ENCODE peak calls at places on chromosomes 16 and 17, in seven cellular contexts. One of them, this sample, is unnamed.
A peak's percentile ranks its signal among the peaks of the same experiment; 100 is the strongest.

GRCh38 chr17:39638317-39638716 is 1.4 kb downstream of the STARD3 start:
- DNase-seq in heart left ventricle: no peak
- DNase-seq in H7: no peak
- DNase-seq in astrocyte of the spinal cord: no peak
- DNase-seq in Jurkat, Clone E6-1: no peak
- DNase-seq in uterus: no peak
- DNase-seq in fibroblast of the aortic adventitia: no peak
- DNase-seq in this sample: no peak

GRCh38 chr16:86630471-86630870 is 52.1 kb downstream of the FOXL1 start:
- DNase-seq in H7: no peak
- DNase-seq in fibroblast of the aortic adventitia: no peak
- DNase-seq in astrocyte of the spinal cord: no peak
- DNase-seq in heart left ventricle: no peak
- DNase-seq in uterus: no peak
- DNase-seq in Jurkat, Clone E6-1: no peak
- DNase-seq in this sample: no peak

GRCh38 chr17:80259642-80260535 is 763 bp upstream of the RNF213 start:
- DNase-seq in fibroblast of the aortic adventitia: peak; percentile 65
- DNase-seq in uterus: peak; percentile 76
- DNase-seq in Jurkat, Clone E6-1: peak; percentile 31
- DNase-seq in heart left ventricle: peak; percentile 82
- DNase-seq in H7: peak; percentile 98
- DNase-seq in astrocyte of the spinal cord: peak; percentile 74
- DNase-seq in this sample: peak; percentile 90

GRCh38 chr16:84643180-84643583 is 5.1 kb upstream of the KLHL36 start:
- DNase-seq in fibroblast of the aortic adventitia: peak; percentile 97
- DNase-seq in H7: no peak
- DNase-seq in astrocyte of the spinal cord: peak; percentile 84
- DNase-seq in heart left ventricle: peak; percentile 66
- DNase-seq in Jurkat, Clone E6-1: no peak
- DNase-seq in uterus: peak; percentile 91
- DNase-seq in this sample: peak; percentile 87

GRCh38 chr16:30353438-30354129 is 1.5 kb downstream of the CD2BP2 start:
- DNase-seq in uterus: no peak
- DNase-seq in astrocyte of the spinal cord: no peak
- DNase-seq in H7: no peak
- DNase-seq in Jurkat, Clone E6-1: no peak
- DNase-seq in fibroblast of the aortic adventitia: no peak
- DNase-seq in heart left ventricle: no peak
- DNase-seq in this sample: no peak

GRCh38 chr16:4200000-4200780 is 41.7 kb downstream of the SRL start:
- DNase-seq in Jurkat, Clone E6-1: peak; percentile 17
- DNase-seq in heart left ventricle: peak; percentile 57
- DNase-seq in astrocyte of the spinal cord: peak; percentile 50
- DNase-seq in fibroblast of the aortic adventitia: peak; percentile 65
- DNase-seq in uterus: peak; percentile 76
- DNase-seq in H7: peak; percentile 72
- DNase-seq in this sample: peak; percentile 55

GRCh38 chr17:35895602-35896001 is 15.4 kb upstream of the CCL5 start:
- DNase-seq in fibroblast of the aortic adventitia: peak; percentile 78
- DNase-seq in astrocyte of the spinal cord: no peak
- DNase-seq in Jurkat, Clone E6-1: no peak
- DNase-seq in heart left ventricle: no peak
- DNase-seq in H7: no peak
- DNase-seq in uterus: no peak
- DNase-seq in this sample: no peak

GRCh38 chr17:4679652-4680051 is 24.3 kb downstream of the PELP1 start:
- DNase-seq in H7: no peak
- DNase-seq in fibroblast of the aortic adventitia: peak; percentile 50
- DNase-seq in uterus: no peak
- DNase-seq in heart left ventricle: no peak
- DNase-seq in astrocyte of the spinal cord: peak; percentile 59
- DNase-seq in Jurkat, Clone E6-1: no peak
- DNase-seq in this sample: no peak

GRCh38 chr17:80025796-80026195 is 9.9 kb downstream of the TBC1D16 start:
- DNase-seq in H7: no peak
- DNase-seq in astrocyte of the spinal cord: no peak
- DNase-seq in heart left ventricle: no peak
- DNase-seq in uterus: no peak
- DNase-seq in Jurkat, Clone E6-1: no peak
- DNase-seq in fibroblast of the aortic adventitia: no peak
- DNase-seq in this sample: no peak

GRCh38 chr16:10168258-10168657 is 14.0 kb downstream of the GRIN2A start:
- DNase-seq in Jurkat, Clone E6-1: no peak
- DNase-seq in H7: no peak
- DNase-seq in astrocyte of the spinal cord: peak; percentile 80
- DNase-seq in heart left ventricle: no peak
- DNase-seq in fibroblast of the aortic adventitia: peak; percentile 88
- DNase-seq in uterus: no peak
- DNase-seq in this sample: no peak

GRCh38 chr17:59349178-59349577 is 17.7 kb downstream of the YPEL2 start:
- DNase-seq in heart left ventricle: no peak
- DNase-seq in fibroblast of the aortic adventitia: no peak
- DNase-seq in astrocyte of the spinal cord: no peak
- DNase-seq in uterus: no peak
- DNase-seq in H7: no peak
- DNase-seq in Jurkat, Clone E6-1: no peak
- DNase-seq in this sample: no peak

GRCh38 chr17:19327039-19327776 is 35.3 kb downstream of the B9D1 start:
- DNase-seq in astrocyte of the spinal cord: peak; percentile 88
- DNase-seq in fibroblast of the aortic adventitia: peak; percentile 86
- DNase-seq in Jurkat, Clone E6-1: no peak
- DNase-seq in uterus: peak; percentile 11
- DNase-seq in heart left ventricle: no peak
- DNase-seq in H7: no peak
- DNase-seq in this sample: no peak

GRCh38 chr17:64630309-64631223 is 31.5 kb downstream of the SMURF2 start:
- DNase-seq in heart left ventricle: no peak
- DNase-seq in fibroblast of the aortic adventitia: no peak
- DNase-seq in Jurkat, Clone E6-1: no peak
- DNase-seq in astrocyte of the spinal cord: no peak
- DNase-seq in uterus: no peak
- DNase-seq in H7: no peak
- DNase-seq in this sample: no peak

GRCh38 chr16:9567674-9568073 is 476.2 kb downstream of the HAPSTR1 start:
- DNase-seq in H7: no peak
- DNase-seq in uterus: no peak
- DNase-seq in Jurkat, Clone E6-1: no peak
- DNase-seq in fibroblast of the aortic adventitia: no peak
- DNase-seq in heart left ventricle: no peak
- DNase-seq in astrocyte of the spinal cord: no peak
- DNase-seq in this sample: no peak

GRCh38 chr17:13016881-13017622 is 775 bp downstream of the ELAC2 start:
- DNase-seq in astrocyte of the spinal cord: no peak
- DNase-seq in H7: no peak
- DNase-seq in heart left ventricle: no peak
- DNase-seq in fibroblast of the aortic adventitia: no peak
- DNase-seq in Jurkat, Clone E6-1: no peak
- DNase-seq in uterus: no peak
- DNase-seq in this sample: no peak

GRCh38 chr17:68759343-68760140 is 158.4 kb upstream of the FAM20A start:
- DNase-seq in H7: peak; percentile 80
- DNase-seq in uterus: peak; percentile 92
- DNase-seq in Jurkat, Clone E6-1: peak; percentile 67
- DNase-seq in astrocyte of the spinal cord: peak; percentile 93
- DNase-seq in fibroblast of the aortic adventitia: peak; percentile 97
- DNase-seq in heart left ventricle: peak; percentile 86
- DNase-seq in this sample: peak; percentile 97

GRCh38 chr17:63772801-63773271 is 561 bp downstream of the CCDC47 start:
- DNase-seq in fibroblast of the aortic adventitia: peak; percentile 28
- DNase-seq in uterus: no peak
- DNase-seq in heart left ventricle: no peak
- DNase-seq in astrocyte of the spinal cord: peak; percentile 31
- DNase-seq in H7: no peak
- DNase-seq in Jurkat, Clone E6-1: no peak
- DNase-seq in this sample: no peak

GRCh38 chr17:82239926-82240505 is 11.2 kb downstream of the SLC16A3 start:
- DNase-seq in astrocyte of the spinal cord: no peak
- DNase-seq in Jurkat, Clone E6-1: no peak
- DNase-seq in H7: no peak
- DNase-seq in heart left ventricle: no peak
- DNase-seq in uterus: no peak
- DNase-seq in fibroblast of the aortic adventitia: no peak
- DNase-seq in this sample: no peak

GRCh38 chr16:69382421-69382820 is 3.4 kb downstream of the TERF2 start:
- DNase-seq in fibroblast of the aortic adventitia: no peak
- DNase-seq in H7: no peak
- DNase-seq in uterus: no peak
- DNase-seq in astrocyte of the spinal cord: no peak
- DNase-seq in Jurkat, Clone E6-1: no peak
- DNase-seq in heart left ventricle: no peak
- DNase-seq in this sample: no peak

GRCh38 chr16:12532871-12533610 is 270.6 kb downstream of the CPPED1 start:
- DNase-seq in fibroblast of the aortic adventitia: no peak
- DNase-seq in astrocyte of the spinal cord: no peak
- DNase-seq in H7: no peak
- DNase-seq in uterus: no peak
- DNase-seq in heart left ventricle: no peak
- DNase-seq in Jurkat, Clone E6-1: peak; percentile 83
- DNase-seq in this sample: no peak

GRCh38 chr17:62898239-62898864 is 67.7 kb upstream of the TANC2 start:
- DNase-seq in Jurkat, Clone E6-1: no peak
- DNase-seq in astrocyte of the spinal cord: no peak
- DNase-seq in H7: no peak
- DNase-seq in heart left ventricle: peak; percentile 28
- DNase-seq in uterus: no peak
- DNase-seq in fibroblast of the aortic adventitia: peak; percentile 63
- DNase-seq in this sample: no peak

GRCh38 chr17:7880076-7880868 is 8.3 kb upstream of the CHD3 start:
- DNase-seq in astrocyte of the spinal cord: no peak
- DNase-seq in heart left ventricle: no peak
- DNase-seq in fibroblast of the aortic adventitia: no peak
- DNase-seq in uterus: no peak
- DNase-seq in H7: no peak
- DNase-seq in Jurkat, Clone E6-1: no peak
- DNase-seq in this sample: no peak

GRCh38 chr17:67160791-67161190 is 84.2 kb downstream of the HELZ start:
- DNase-seq in uterus: no peak
- DNase-seq in H7: no peak
- DNase-seq in heart left ventricle: no peak
- DNase-seq in astrocyte of the spinal cord: no peak
- DNase-seq in Jurkat, Clone E6-1: no peak
- DNase-seq in fibroblast of the aortic adventitia: no peak
- DNase-seq in this sample: no peak

GRCh38 chr17:40605301-40605700 is 40.0 kb upstream of the CCR7 start:
- DNase-seq in fibroblast of the aortic adventitia: no peak
- DNase-seq in Jurkat, Clone E6-1: no peak
- DNase-seq in H7: no peak
- DNase-seq in heart left ventricle: no peak
- DNase-seq in astrocyte of the spinal cord: no peak
- DNase-seq in uterus: no peak
- DNase-seq in this sample: no peak

GRCh38 chr17:70307430-70307829 is 138.1 kb downstream of the KCNJ2 start:
- DNase-seq in Jurkat, Clone E6-1: no peak
- DNase-seq in astrocyte of the spinal cord: peak; percentile 82
- DNase-seq in H7: no peak
- DNase-seq in fibroblast of the aortic adventitia: no peak
- DNase-seq in heart left ventricle: peak; percentile 16
- DNase-seq in uterus: no peak
- DNase-seq in this sample: no peak

GRCh38 chr17:70313031-70313430 is 143.7 kb downstream of the KCNJ2 start:
- DNase-seq in H7: no peak
- DNase-seq in astrocyte of the spinal cord: peak; percentile 34
- DNase-seq in heart left ventricle: no peak
- DNase-seq in fibroblast of the aortic adventitia: no peak
- DNase-seq in uterus: no peak
- DNase-seq in Jurkat, Clone E6-1: no peak
- DNase-seq in this sample: no peak

GRCh38 chr17:70313450-70313849 is 144.1 kb downstream of the KCNJ2 start:
- DNase-seq in uterus: no peak
- DNase-seq in H7: no peak
- DNase-seq in astrocyte of the spinal cord: peak; percentile 69
- DNase-seq in Jurkat, Clone E6-1: no peak
- DNase-seq in heart left ventricle: no peak
- DNase-seq in fibroblast of the aortic adventitia: no peak
- DNase-seq in this sample: no peak

GRCh38 chr17:70308619-70309018 is 139.3 kb downstream of the KCNJ2 start:
- DNase-seq in Jurkat, Clone E6-1: no peak
- DNase-seq in H7: no peak
- DNase-seq in fibroblast of the aortic adventitia: no peak
- DNase-seq in astrocyte of the spinal cord: no peak
- DNase-seq in heart left ventricle: no peak
- DNase-seq in uterus: no peak
- DNase-seq in this sample: no peak

GRCh38 chr17:70310251-70310672 is 140.9 kb downstream of the KCNJ2 start:
- DNase-seq in fibroblast of the aortic adventitia: no peak
- DNase-seq in astrocyte of the spinal cord: peak; percentile 74
- DNase-seq in heart left ventricle: peak; percentile 23
- DNase-seq in Jurkat, Clone E6-1: no peak
- DNase-seq in H7: no peak
- DNase-seq in uterus: no peak
- DNase-seq in this sample: no peak
- H3K4me3 ChIP-seq in fibroblast of the aortic adventitia: no peak overlapping the region
- H3K4me3 ChIP-seq in astrocyte of the spinal cord: no peak overlapping the region
- H3K4me3 ChIP-seq in heart left ventricle: no peak overlapping the region
- H3K4me3 ChIP-seq in Jurkat, Clone E6-1: no peak overlapping the region
- H3K4me3 ChIP-seq in H7: no peak overlapping the region
- H3K4me3 ChIP-seq in uterus: no peak overlapping the region
- H3K4me3 ChIP-seq in this sample: no peak overlapping the region

GRCh38 chr17:45265823-45266222 is 3.9 kb upstream of the SPATA32 start:
- DNase-seq in fibroblast of the aortic adventitia: peak; percentile 93
- DNase-seq in uterus: no peak
- DNase-seq in H7: no peak
- DNase-seq in Jurkat, Clone E6-1: no peak
- DNase-seq in astrocyte of the spinal cord: peak; percentile 82
- DNase-seq in heart left ventricle: no peak
- DNase-seq in this sample: no peak
- H3K4me3 ChIP-seq in fibroblast of the aortic adventitia: no peak overlapping the region
- H3K4me3 ChIP-seq in uterus: no peak overlapping the region
- H3K4me3 ChIP-seq in H7: no peak overlapping the region
- H3K4me3 ChIP-seq in Jurkat, Clone E6-1: no peak overlapping the region
- H3K4me3 ChIP-seq in astrocyte of the spinal cord: no peak overlapping the region
- H3K4me3 ChIP-seq in heart left ventricle: no peak overlapping the region
- H3K4me3 ChIP-seq in this sample: no peak overlapping the region

GRCh38 chr16:2518823-2519710 is 1.1 kb upstream of the AMDHD2 start:
- DNase-seq in H7: peak; percentile 78
- DNase-seq in fibroblast of the aortic adventitia: no peak
- DNase-seq in Jurkat, Clone E6-1: no peak
- DNase-seq in heart left ventricle: peak; percentile 21
- DNase-seq in astrocyte of the spinal cord: no peak
- DNase-seq in uterus: peak; percentile 35
- DNase-seq in this sample: peak; percentile 88
- H3K4me3 ChIP-seq in H7: no peak overlapping the region
- H3K4me3 ChIP-seq in fibroblast of the aortic adventitia: no peak overlapping the region
- H3K4me3 ChIP-seq in Jurkat, Clone E6-1: no peak overlapping the region
- H3K4me3 ChIP-seq in heart left ventricle: no peak overlapping the region
- H3K4me3 ChIP-seq in astrocyte of the spinal cord: no peak overlapping the region
- H3K4me3 ChIP-seq in uterus: no peak overlapping the region
- H3K4me3 ChIP-seq in this sample: no peak overlapping the region

DNA sequence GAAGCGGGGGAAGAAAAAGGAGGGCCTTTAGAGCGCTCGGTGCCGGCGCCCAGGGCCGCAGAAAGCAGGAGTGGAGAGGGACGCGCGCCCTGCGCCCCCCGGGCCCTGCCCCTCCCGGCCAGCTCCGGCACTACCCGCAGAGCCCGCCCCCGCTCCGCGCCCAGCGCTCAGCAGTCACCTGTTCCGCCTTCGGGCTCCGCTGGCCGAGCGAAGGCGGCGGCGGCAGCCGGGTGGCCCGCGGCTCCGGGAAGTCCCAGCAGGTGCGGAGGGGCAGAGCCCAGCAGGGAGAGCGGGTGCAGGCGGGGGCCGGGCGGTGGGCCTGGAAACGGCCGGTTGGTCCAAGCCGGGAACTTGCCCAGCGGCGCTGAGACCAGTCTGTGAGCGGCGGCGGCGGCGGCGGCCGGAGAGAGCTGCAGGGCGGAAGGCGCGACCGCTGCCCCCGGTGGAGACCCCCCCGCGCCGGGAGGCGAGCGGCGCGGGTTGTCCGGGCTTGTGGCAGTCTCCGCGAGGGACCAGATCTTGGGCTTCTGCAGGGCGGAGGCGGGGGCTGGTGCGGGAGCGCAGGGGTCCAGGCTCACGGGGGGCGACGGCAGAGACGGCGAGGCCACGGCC is 2.2 kb downstream of the IRX3 start:
- DNase-seq in fibroblast of the aortic adventitia: no peak
- DNase-seq in Jurkat, Clone E6-1: no peak
- DNase-seq in astrocyte of the spinal cord: peak; percentile 6
- DNase-seq in uterus: no peak
- DNase-seq in H7: peak; percentile 81
- DNase-seq in heart left ventricle: no peak
- DNase-seq in this sample: peak; percentile 87
- H3K4me3 ChIP-seq in fibroblast of the aortic adventitia: peak overlapping the region; percentile 76
- H3K4me3 ChIP-seq in Jurkat, Clone E6-1: no peak overlapping the region
- H3K4me3 ChIP-seq in astrocyte of the spinal cord: peak overlapping the region; percentile 64
- H3K4me3 ChIP-seq in uterus: no peak overlapping the region
- H3K4me3 ChIP-seq in H7: peak overlapping the region; percentile 57
- H3K4me3 ChIP-seq in heart left ventricle: peak overlapping the region; percentile 69
- H3K4me3 ChIP-seq in this sample: peak overlapping the region; percentile 75